ENCODE peak calls at places on chromosomes 1 and 21, in seven cellular contexts. One of them, this sample, is unnamed.

GRCh38 chr1:161153682-161154337 is at the start of gene UFC1:
- DNase-seq in heart right ventricle: peak; percentile 70
- DNase-seq in SJSA1: peak; percentile 91
- DNase-seq in adrenal gland: peak; percentile 84
- DNase-seq in H9: peak; percentile 85
- DNase-seq in heart left ventricle: peak; percentile 84
- DNase-seq in naive thymus-derived CD4-positive, alpha-beta T cell: peak; percentile 72
- DNase-seq in this sample: peak; percentile 85

GRCh38 chr1:87208936-87209335 is 119.7 kb upstream of the LMO4 start:
- DNase-seq in heart right ventricle: no peak
- DNase-seq in SJSA1: no peak
- DNase-seq in adrenal gland: no peak
- DNase-seq in H9: no peak
- DNase-seq in heart left ventricle: no peak
- DNase-seq in naive thymus-derived CD4-positive, alpha-beta T cell: no peak
- DNase-seq in this sample: no peak

GRCh38 chr21:45588861-45589491 is 46.7 kb upstream of the SLC19A1 start:
- DNase-seq in heart right ventricle: no peak
- DNase-seq in SJSA1: no peak
- DNase-seq in adrenal gland: no peak
- DNase-seq in H9: no peak
- DNase-seq in heart left ventricle: no peak
- DNase-seq in naive thymus-derived CD4-positive, alpha-beta T cell: no peak
- DNase-seq in this sample: no peak

GRCh38 chr1:100862591-100862990 is 32.1 kb downstream of the EXTL2 start:
- DNase-seq in heart right ventricle: no peak
- DNase-seq in SJSA1: no peak
- DNase-seq in adrenal gland: no peak
- DNase-seq in H9: no peak
- DNase-seq in heart left ventricle: no peak
- DNase-seq in naive thymus-derived CD4-positive, alpha-beta T cell: no peak
- DNase-seq in this sample: no peak

GRCh38 chr1:155859881-155860841 is 794 bp downstream of the SYT11 start:
- DNase-seq in heart right ventricle: peak; percentile 87
- DNase-seq in SJSA1: peak; percentile 53
- DNase-seq in adrenal gland: peak; percentile 63
- DNase-seq in H9: peak; percentile 37
- DNase-seq in heart left ventricle: peak; percentile 95
- DNase-seq in naive thymus-derived CD4-positive, alpha-beta T cell: peak; percentile 33
- DNase-seq in this sample: peak; percentile 89

GRCh38 chr1:53156783-53157182 is 14.3 kb upstream of the SLC1A7 start:
- DNase-seq in heart right ventricle: no peak
- DNase-seq in SJSA1: no peak
- DNase-seq in adrenal gland: no peak
- DNase-seq in H9: no peak
- DNase-seq in heart left ventricle: no peak
- DNase-seq in naive thymus-derived CD4-positive, alpha-beta T cell: no peak
- DNase-seq in this sample: no peak

GRCh38 chr1:30600258-30600657 is 123.1 kb downstream of the MATN1 start:
- DNase-seq in heart right ventricle: no peak
- DNase-seq in SJSA1: no peak
- DNase-seq in adrenal gland: no peak
- DNase-seq in H9: peak; percentile 15
- DNase-seq in heart left ventricle: no peak
- DNase-seq in naive thymus-derived CD4-positive, alpha-beta T cell: no peak
- DNase-seq in this sample: no peak

GRCh38 chr21:31873275-31873695 is 465 bp downstream of the HUNK start:
- DNase-seq in heart right ventricle: peak; percentile 23
- DNase-seq in SJSA1: peak; percentile 53
- DNase-seq in adrenal gland: no peak
- DNase-seq in H9: peak; percentile 39
- DNase-seq in heart left ventricle: no peak
- DNase-seq in naive thymus-derived CD4-positive, alpha-beta T cell: no peak
- DNase-seq in this sample: no peak

GRCh38 chr1:145846191-145846590 is 761 bp downstream of the NUDT17 start:
- DNase-seq in heart right ventricle: no peak
- DNase-seq in SJSA1: peak; percentile 48
- DNase-seq in adrenal gland: peak; percentile 24
- DNase-seq in H9: peak; percentile 56
- DNase-seq in heart left ventricle: no peak
- DNase-seq in naive thymus-derived CD4-positive, alpha-beta T cell: no peak
- DNase-seq in this sample: peak; percentile 61

GRCh38 chr1:108045370-108045950 is 80.5 kb upstream of the VAV3 start:
- DNase-seq in heart right ventricle: no peak
- DNase-seq in SJSA1: no peak
- DNase-seq in adrenal gland: no peak
- DNase-seq in H9: no peak
- DNase-seq in heart left ventricle: no peak
- DNase-seq in naive thymus-derived CD4-positive, alpha-beta T cell: no peak
- DNase-seq in this sample: no peak

GRCh38 chr1:166914111-166914510 is 38.0 kb upstream of the TADA1 start:
- DNase-seq in heart right ventricle: no peak
- DNase-seq in SJSA1: no peak
- DNase-seq in adrenal gland: no peak
- DNase-seq in H9: no peak
- DNase-seq in heart left ventricle: no peak
- DNase-seq in naive thymus-derived CD4-positive, alpha-beta T cell: no peak
- DNase-seq in this sample: no peak

GRCh38 chr1:234617135-234617985 is 7.4 kb upstream of the IRF2BP2 start:
- DNase-seq in heart right ventricle: no peak
- DNase-seq in SJSA1: peak; percentile 93
- DNase-seq in adrenal gland: no peak
- DNase-seq in H9: no peak
- DNase-seq in heart left ventricle: no peak
- DNase-seq in naive thymus-derived CD4-positive, alpha-beta T cell: no peak
- DNase-seq in this sample: no peak

GRCh38 chr1:6465461-6466005 is 440 bp downstream of the TNFRSF25 start:
- DNase-seq in heart right ventricle: no peak
- DNase-seq in SJSA1: no peak
- DNase-seq in adrenal gland: no peak
- DNase-seq in H9: no peak
- DNase-seq in heart left ventricle: no peak
- DNase-seq in naive thymus-derived CD4-positive, alpha-beta T cell: no peak
- DNase-seq in this sample: no peak

GRCh38 chr1:55035904-55036303 is 3.4 kb upstream of the PCSK9 start:
- DNase-seq in heart right ventricle: no peak
- DNase-seq in SJSA1: no peak
- DNase-seq in adrenal gland: no peak
- DNase-seq in H9: no peak
- DNase-seq in heart left ventricle: no peak
- DNase-seq in naive thymus-derived CD4-positive, alpha-beta T cell: no peak
- DNase-seq in this sample: no peak
- H3K27me3 ChIP-seq in heart right ventricle: peaks cover 76% of the 10 kb centered on the region
- H3K27me3 ChIP-seq in SJSA1: peaks cover 69% of the 10 kb centered on the region
- H3K27me3 ChIP-seq in adrenal gland: peaks cover 55% of the 10 kb centered on the region
- H3K27me3 ChIP-seq in H9: peaks cover 11% of the 10 kb centered on the region
- H3K27me3 ChIP-seq in heart left ventricle: peaks cover 14% of the 10 kb centered on the region
- H3K27me3 ChIP-seq in naive thymus-derived CD4-positive, alpha-beta T cell: no peaks in the 10 kb centered on the region
- H3K27me3 ChIP-seq in this sample: peaks cover 39% of the 10 kb centered on the region

GRCh38 chr21:29233611-29234540 is 64.8 kb upstream of the BACH1 start:
- DNase-seq in heart right ventricle: no peak
- DNase-seq in SJSA1: no peak
- DNase-seq in adrenal gland: no peak
- DNase-seq in H9: no peak
- DNase-seq in heart left ventricle: no peak
- DNase-seq in naive thymus-derived CD4-positive, alpha-beta T cell: no peak
- DNase-seq in this sample: no peak

GRCh38 chr21:29231781-29232548 is 66.8 kb upstream of the BACH1 start:
- DNase-seq in heart right ventricle: no peak
- DNase-seq in SJSA1: no peak
- DNase-seq in adrenal gland: no peak
- DNase-seq in H9: no peak
- DNase-seq in heart left ventricle: no peak
- DNase-seq in naive thymus-derived CD4-positive, alpha-beta T cell: no peak
- DNase-seq in this sample: no peak

GRCh38 chr21:29232601-29233541 is 65.9 kb upstream of the BACH1 start:
- DNase-seq in heart right ventricle: no peak
- DNase-seq in SJSA1: peak; percentile 31
- DNase-seq in adrenal gland: no peak
- DNase-seq in H9: no peak
- DNase-seq in heart left ventricle: no peak
- DNase-seq in naive thymus-derived CD4-positive, alpha-beta T cell: no peak
- DNase-seq in this sample: no peak

GRCh38 chr21:29228306-29228705 is 70.4 kb upstream of the BACH1 start:
- DNase-seq in heart right ventricle: no peak
- DNase-seq in SJSA1: no peak
- DNase-seq in adrenal gland: no peak
- DNase-seq in H9: no peak
- DNase-seq in heart left ventricle: no peak
- DNase-seq in naive thymus-derived CD4-positive, alpha-beta T cell: no peak
- DNase-seq in this sample: no peak

DNA sequence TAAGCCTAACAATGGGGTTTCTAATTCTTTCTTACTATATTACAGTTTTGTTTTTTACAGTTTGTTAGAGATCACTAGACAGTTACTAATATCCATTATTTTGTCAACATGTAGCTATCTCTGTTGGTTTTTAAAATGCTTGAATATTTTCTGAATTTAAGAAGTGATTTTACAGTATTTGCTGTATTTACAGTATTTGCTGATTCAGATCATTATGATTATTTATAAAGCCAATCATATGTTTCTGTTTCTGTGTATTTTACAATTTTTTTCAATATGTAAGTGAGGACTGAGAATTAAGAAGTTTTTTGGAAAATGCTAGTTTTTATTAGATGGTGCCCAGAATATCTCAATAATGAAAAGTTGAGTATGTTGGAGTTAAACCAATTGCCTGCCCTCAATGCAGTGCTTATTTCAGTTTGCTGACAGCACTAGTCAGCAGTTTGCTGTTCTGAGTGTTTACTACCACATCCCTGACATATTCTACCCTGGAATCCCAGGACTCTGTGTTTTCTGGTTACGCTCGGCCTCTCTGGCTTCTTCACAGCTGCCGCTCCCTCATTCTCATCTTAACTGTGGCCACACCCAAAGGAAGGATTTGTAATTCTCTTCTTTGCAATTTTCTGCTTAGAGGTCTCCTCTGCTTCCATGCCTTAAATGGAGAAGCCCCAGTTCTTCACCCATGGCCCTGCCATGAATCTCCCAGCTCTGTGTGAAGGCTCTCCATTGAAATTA is 68.0 kb upstream of the BACH1 start:
- DNase-seq in heart right ventricle: no peak
- DNase-seq in SJSA1: no peak
- DNase-seq in adrenal gland: no peak
- DNase-seq in H9: no peak
- DNase-seq in heart left ventricle: no peak
- DNase-seq in naive thymus-derived CD4-positive, alpha-beta T cell: no peak
- DNase-seq in this sample: no peak
- H3K4me1 ChIP-seq in heart right ventricle: no peaks in the 10 kb centered on the region
- H3K4me1 ChIP-seq in SJSA1: peaks cover 11% of the 10 kb centered on the region
- H3K4me1 ChIP-seq in adrenal gland: no peaks in the 10 kb centered on the region
- H3K4me1 ChIP-seq in H9: no peaks in the 10 kb centered on the region
- H3K4me1 ChIP-seq in heart left ventricle: peaks cover 3% of the 10 kb centered on the region
- H3K4me1 ChIP-seq in naive thymus-derived CD4-positive, alpha-beta T cell: no peaks in the 10 kb centered on the region
- H3K4me1 ChIP-seq in this sample: no peaks in the 10 kb centered on the region

GRCh38 chr1:39666772-39667171 is 5.1 kb downstream of the NT5C1A start:
- DNase-seq in heart right ventricle: no peak
- DNase-seq in SJSA1: no peak
- DNase-seq in adrenal gland: no peak
- DNase-seq in H9: no peak
- DNase-seq in heart left ventricle: no peak
- DNase-seq in naive thymus-derived CD4-positive, alpha-beta T cell: no peak
- DNase-seq in this sample: no peak

GRCh38 chr1:39671433-39671792 is 494 bp downstream of the NT5C1A start:
- DNase-seq in heart right ventricle: peak; percentile 84
- DNase-seq in SJSA1: no peak
- DNase-seq in adrenal gland: peak; percentile 24
- DNase-seq in H9: peak; percentile 35
- DNase-seq in heart left ventricle: peak; percentile 78
- DNase-seq in naive thymus-derived CD4-positive, alpha-beta T cell: no peak
- DNase-seq in this sample: no peak

GRCh38 chr1:39668111-39668510 is 3.8 kb downstream of the NT5C1A start:
- DNase-seq in heart right ventricle: peak; percentile 73
- DNase-seq in SJSA1: no peak
- DNase-seq in adrenal gland: no peak
- DNase-seq in H9: no peak
- DNase-seq in heart left ventricle: peak; percentile 67
- DNase-seq in naive thymus-derived CD4-positive, alpha-beta T cell: no peak
- DNase-seq in this sample: no peak

GRCh38 chr1:39670689-39671088 is 1.2 kb downstream of the NT5C1A start:
- DNase-seq in heart right ventricle: no peak
- DNase-seq in SJSA1: no peak
- DNase-seq in adrenal gland: no peak
- DNase-seq in H9: no peak
- DNase-seq in heart left ventricle: no peak
- DNase-seq in naive thymus-derived CD4-positive, alpha-beta T cell: no peak
- DNase-seq in this sample: no peak

DNA sequence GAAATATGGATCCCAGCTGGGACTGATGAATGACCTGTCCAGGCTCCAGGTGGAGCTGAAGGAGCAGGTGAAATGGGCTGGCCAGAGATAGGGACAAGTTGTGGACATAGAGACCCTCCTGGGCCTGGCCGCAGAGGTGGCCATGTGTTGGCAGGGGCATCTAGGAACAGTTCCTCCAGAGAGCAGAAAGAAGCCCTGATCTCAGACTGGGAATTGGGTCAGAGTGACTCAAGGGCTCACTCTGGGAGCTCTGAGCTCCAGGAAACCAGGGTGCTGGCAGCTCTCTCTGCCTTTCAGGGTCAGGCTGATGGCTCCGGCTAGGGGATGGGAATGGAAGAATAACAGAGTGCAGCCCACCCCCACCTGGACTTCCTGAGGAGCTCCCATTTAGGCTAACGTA is 3.0 kb downstream of the NT5C1A start:
- DNase-seq in heart right ventricle: no peak
- DNase-seq in SJSA1: no peak
- DNase-seq in adrenal gland: peak; percentile 49
- DNase-seq in H9: no peak
- DNase-seq in heart left ventricle: no peak
- DNase-seq in naive thymus-derived CD4-positive, alpha-beta T cell: no peak
- DNase-seq in this sample: no peak
- H3K27me3 ChIP-seq in heart right ventricle: peaks cover 22% of the 10 kb centered on the region
- H3K27me3 ChIP-seq in SJSA1: peaks cover 34% of the 10 kb centered on the region
- H3K27me3 ChIP-seq in adrenal gland: peaks cover 7% of the 10 kb centered on the region
- H3K27me3 ChIP-seq in H9: peaks cover 65% of the 10 kb centered on the region
- H3K27me3 ChIP-seq in heart left ventricle: no peaks in the 10 kb centered on the region
- H3K27me3 ChIP-seq in naive thymus-derived CD4-positive, alpha-beta T cell: peaks cover 7% of the 10 kb centered on the region
- H3K27me3 ChIP-seq in this sample: peaks cover 91% of the 10 kb centered on the region

GRCh38 chr1:190000365-190000872 is 477.2 kb downstream of the BRINP3 start:
- DNase-seq in heart right ventricle: no peak
- DNase-seq in SJSA1: no peak
- DNase-seq in adrenal gland: no peak
- DNase-seq in H9: no peak
- DNase-seq in heart left ventricle: no peak
- DNase-seq in naive thymus-derived CD4-positive, alpha-beta T cell: no peak
- DNase-seq in this sample: no peak
- H3K4me1 ChIP-seq in heart right ventricle: no peaks in the 10 kb centered on the region
- H3K4me1 ChIP-seq in SJSA1: no peaks in the 10 kb centered on the region
- H3K4me1 ChIP-seq in adrenal gland: no peaks in the 10 kb centered on the region
- H3K4me1 ChIP-seq in H9: peaks cover 2% of the 10 kb centered on the region
- H3K4me1 ChIP-seq in heart left ventricle: no peaks in the 10 kb centered on the region
- H3K4me1 ChIP-seq in naive thymus-derived CD4-positive, alpha-beta T cell: no peaks in the 10 kb centered on the region
- H3K4me1 ChIP-seq in this sample: peaks cover 5% of the 10 kb centered on the region

GRCh38 chr1:231046730-231047395 is 6.8 kb upstream of the FAM89A start:
- DNase-seq in heart right ventricle: no peak
- DNase-seq in SJSA1: no peak
- DNase-seq in adrenal gland: no peak
- DNase-seq in H9: no peak
- DNase-seq in heart left ventricle: no peak
- DNase-seq in naive thymus-derived CD4-positive, alpha-beta T cell: no peak
- DNase-seq in this sample: no peak
- H3K27me3 ChIP-seq in heart right ventricle: no peaks in the 10 kb centered on the region
- H3K27me3 ChIP-seq in SJSA1: no peaks in the 10 kb centered on the region
- H3K27me3 ChIP-seq in adrenal gland: no peaks in the 10 kb centered on the region
- H3K27me3 ChIP-seq in H9: peaks cover 13% of the 10 kb centered on the region
- H3K27me3 ChIP-seq in heart left ventricle: no peaks in the 10 kb centered on the region
- H3K27me3 ChIP-seq in naive thymus-derived CD4-positive, alpha-beta T cell: no peaks in the 10 kb centered on the region
- H3K27me3 ChIP-seq in this sample: peaks cover 5% of the 10 kb centered on the region

GRCh38 chr21:46637952-46638746 is 2.7 kb downstream of the PRMT2 start:
- DNase-seq in heart right ventricle: no peak
- DNase-seq in SJSA1: no peak
- DNase-seq in adrenal gland: no peak
- DNase-seq in H9: no peak
- DNase-seq in heart left ventricle: no peak
- DNase-seq in naive thymus-derived CD4-positive, alpha-beta T cell: no peak
- DNase-seq in this sample: no peak
- H3K4me1 ChIP-seq in heart right ventricle: peaks cover 43% of the 10 kb centered on the region
- H3K4me1 ChIP-seq in SJSA1: peaks cover 26% of the 10 kb centered on the region
- H3K4me1 ChIP-seq in adrenal gland: peaks cover 10% of the 10 kb centered on the region
- H3K4me1 ChIP-seq in H9: no peaks in the 10 kb centered on the region
- H3K4me1 ChIP-seq in heart left ventricle: peaks cover 44% of the 10 kb centered on the region
- H3K4me1 ChIP-seq in naive thymus-derived CD4-positive, alpha-beta T cell: peaks cover 47% of the 10 kb centered on the region
- H3K4me1 ChIP-seq in this sample: peaks cover 11% of the 10 kb centered on the region

This sample was measured in cardiac muscle cell.